ENCODE peak calls at places on chromosomes 16 and 17, in nine cellular contexts. N is left ventricle myocardium inferior, S is omental fat pad, C is type B pancreatic cell, K is fibroblast of the aortic adventitia, Q is natural killer cell, G is prostate gland, W is upper lobe of right lung, Z is fibroblast of pulmonary artery. L is an unnamed sample.

GRCh38 chr16:56399492-56399891 is 25.9 kb downstream of the AMFR start:
- DNase-seq in N (no peak), S (no peak), C (no peak), K (no peak), Q (no peak), G (no peak), W (no peak), Z (no peak), L (no peak)

GRCh38 chr17:40598021-40598927 is 33.0 kb upstream of the CCR7 start:
- DNase-seq in N (no peak), S (no peak), C (peak; percentile 24), K (no peak), Q (no peak), G (no peak), W (peak; percentile 81), Z (no peak), L (peak; percentile 79)

GRCh38 chr17:37701424-37702020 is 43.3 kb downstream of the HNF1B start:
- DNase-seq in N (no peak), S (no peak), C (no peak), K (peak; percentile 24), Q (no peak), G (no peak), W (peak; percentile 72), Z (peak; percentile 17), L (no peak)

GRCh38 chr16:23505180-23505665 is 5.1 kb downstream of the GGA2 start:
- DNase-seq in N (no peak), S (no peak), C (no peak), K (no peak), Q (no peak), G (no peak), W (no peak), Z (no peak), L (peak; percentile 7)

GRCh38 chr16:86836503-86837125 is 258.3 kb downstream of the FOXL1 start:
- DNase-seq in N (no peak), S (no peak), C (no peak), K (peak; percentile 93), Q (no peak), G (no peak), W (no peak), Z (peak; percentile 90), L (no peak)

GRCh38 chr16:50253511-50253903 is 12.8 kb upstream of the ADCY7 start:
- DNase-seq in N (no peak), S (no peak), C (no peak), K (no peak), Q (no peak), G (no peak), W (no peak), Z (no peak), L (peak; percentile 56)

GRCh38 chr17:50161911-50162288 is 3.9 kb upstream of the SGCA start:
- DNase-seq in N (no peak), S (no peak), C (no peak), K (no peak), Q (no peak), G (no peak), W (no peak), Z (no peak), L (peak; percentile 66)

GRCh38 chr17:59372138-59372751 is 40.8 kb downstream of the YPEL2 start:
- DNase-seq in N (no peak), S (no peak), C (no peak), K (peak; percentile 91), Q (no peak), G (peak; percentile 55), W (no peak), Z (peak; percentile 83), L (no peak)

GRCh38 chr16:56708821-56709685 is 20.9 kb upstream of the NUP93 start:
- DNase-seq in N (no peak), S (no peak), C (no peak), K (no peak), Q (no peak), G (no peak), W (no peak), Z (no peak), L (no peak)

GRCh38 chr16:11205065-11205699 is 50.8 kb downstream of the SOCS1 start:
- DNase-seq in N (no peak), S (no peak), C (no peak), K (no peak), Q (no peak), G (no peak), W (no peak), Z (no peak), L (no peak)

GRCh38 chr16:30472328-30472942 is at the start of gene ITGAL:
- DNase-seq in N (peak; percentile 27), S (no peak), C (no peak), K (no peak), Q (peak; percentile 77), G (no peak), W (peak; percentile 83), Z (no peak), L (no peak)

GRCh38 chr17:59105852-59106462 is 723 bp downstream of the TRIM37 start:
- DNase-seq in N (peak; percentile 68), S (peak; percentile 35), C (no peak), K (peak; percentile 42), Q (no peak), G (peak; percentile 65), W (peak; percentile 84), Z (peak; percentile 47), L (peak; percentile 87)

GRCh38 chr16:3769942-3770341 is 52.6 kb upstream of the TRAP1 start:
- DNase-seq in N (no peak), S (no peak), C (peak; percentile 13), K (no peak), Q (no peak), G (no peak), W (no peak), Z (no peak), L (no peak)

GRCh38 chr16:18932243-18932997 is 6.2 kb upstream of the SMG1 start:
- DNase-seq in N (no peak), S (no peak), C (no peak), K (peak; percentile 81), Q (no peak), G (no peak), W (no peak), Z (peak; percentile 39), L (no peak)

GRCh38 chr16:84803146-84803545 is 16.6 kb upstream of the CRISPLD2 start:
- DNase-seq in N (no peak), S (no peak), C (no peak), K (no peak), Q (no peak), G (no peak), W (no peak), Z (no peak), L (no peak)

GRCh38 chr17:9843152-9844010 is 17.7 kb downstream of the GLP2R start:
- DNase-seq in N (no peak), S (no peak), C (no peak), K (no peak), Q (no peak), G (no peak), W (no peak), Z (no peak), L (no peak)

GRCh38 chr17:6415616-6416015 is 19.3 kb downstream of the AIPL1 start:
- DNase-seq in N (no peak), S (no peak), C (no peak), K (no peak), Q (no peak), G (no peak), W (peak; percentile 53), Z (no peak), L (no peak)

GRCh38 chr16:81637336-81638235 is 141.5 kb upstream of the PLCG2 start:
- DNase-seq in N (no peak), S (no peak), C (no peak), K (no peak), Q (no peak), G (no peak), W (no peak), Z (no peak), L (no peak)

GRCh38 chr16:56013962-56014552 is 138.9 kb upstream of the CES5A start:
- DNase-seq in N (peak; percentile 44), S (no peak), C (peak; percentile 76), K (peak; percentile 2), Q (no peak), G (no peak), W (peak; percentile 79), Z (peak; percentile 16), L (no peak)

DNA sequence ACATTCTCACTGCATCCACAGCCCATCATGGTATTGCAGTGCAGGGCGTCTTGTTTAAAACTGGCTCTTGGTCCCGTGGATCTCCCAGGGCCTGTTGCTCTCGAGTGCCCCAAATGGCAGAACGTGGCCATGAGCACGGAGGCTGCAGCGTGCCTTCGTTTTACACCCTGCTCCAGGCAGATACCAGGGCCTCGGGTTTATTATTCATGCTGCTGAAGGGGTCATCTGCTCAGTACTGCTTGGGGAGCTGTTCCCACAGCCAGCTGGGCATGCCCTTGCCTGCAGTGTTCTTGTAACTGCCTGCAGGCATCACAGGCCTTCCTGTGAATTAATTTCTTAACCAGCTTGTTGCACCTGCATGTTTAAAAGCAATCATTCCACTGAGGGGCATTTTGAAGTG is 129.7 kb upstream of the CHMP6 start:
- DNase-seq in N (no peak), S (no peak), C (no peak), K (peak; percentile 30), Q (no peak), G (peak; percentile 45), W (no peak), Z (peak; percentile 16), L (no peak)
- TF ChIP-seq CTCF in N (peak; percentile 54), S (no peak), C (peak; percentile 66), K (peak; percentile 63), Q (no peak), G (no peak), W (peak; percentile 19), Z (peak; percentile 29), L (peak; percentile 43)

DNA sequence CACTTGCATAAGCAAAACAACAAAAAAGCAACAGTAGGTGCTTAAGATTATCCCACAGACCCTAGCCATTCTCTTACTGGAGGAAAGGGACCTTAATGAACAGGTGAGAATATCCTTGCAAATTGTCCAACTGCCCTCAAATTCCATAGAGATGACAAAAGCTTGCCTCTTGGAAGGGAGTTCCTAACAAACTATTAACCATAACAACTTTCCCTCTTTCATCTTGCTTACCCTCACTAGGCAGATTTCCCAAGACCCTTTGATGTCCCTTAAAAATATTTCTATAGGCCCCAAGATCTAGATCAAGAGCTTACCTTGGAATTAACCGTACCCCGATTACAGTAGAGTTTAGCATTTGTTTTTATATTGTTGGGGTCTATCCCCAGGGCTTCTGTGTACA is 21.8 kb downstream of the CNP start:
- DNase-seq in N (no peak), S (no peak), C (no peak), K (no peak), Q (no peak), G (no peak), W (no peak), Z (no peak), L (no peak)
- TF ChIP-seq CTCF in N (no peak), S (no peak), C (no peak), K (no peak), Q (no peak), G (no peak), W (no peak), Z (no peak), L (no peak)

DNA sequence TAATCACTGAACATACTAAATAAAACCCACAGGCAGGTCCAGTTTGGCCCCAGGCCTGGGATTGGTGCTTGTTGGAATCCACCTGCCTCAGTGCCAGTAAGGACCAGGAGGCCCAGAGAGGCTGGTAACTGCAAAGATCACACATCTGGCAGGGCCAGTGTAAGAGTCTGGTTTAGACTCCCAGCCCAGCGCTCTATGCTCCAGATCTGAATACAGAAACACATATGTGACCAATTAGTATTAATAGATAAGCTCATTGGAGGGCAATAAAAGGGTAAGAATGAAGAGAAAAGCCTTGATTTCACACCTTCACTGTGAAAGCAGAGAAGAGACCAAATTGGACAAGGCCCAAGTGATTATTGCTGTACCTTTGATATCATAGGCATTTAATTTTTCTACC is 13.6 kb upstream of the CCDC182 start:
- DNase-seq in N (no peak), S (no peak), C (no peak), K (no peak), Q (no peak), G (no peak), W (no peak), Z (no peak), L (no peak)
- TF ChIP-seq CTCF in N (no peak), S (no peak), C (no peak), K (no peak), Q (no peak), G (no peak), W (no peak), Z (no peak), L (no peak)

GRCh38 chr17:42028791-42029127 is 8.9 kb downstream of the NKIRAS2 start:
- DNase-seq in N (no peak), S (no peak), C (no peak), K (no peak), Q (no peak), G (no peak), W (no peak), Z (no peak), L (no peak)
- TF ChIP-seq CTCF in N (no peak), S (no peak), C (no peak), K (no peak), Q (no peak), G (no peak), W (no peak), Z (no peak), L (no peak)

L was measured in kidney.